ENCODE peak calls at places on chromosome 14, in four cellular contexts. N is K562, Q is GM12878, S is A549. L is an unnamed sample.
A peak's percentile ranks its signal among the peaks of the same experiment; 100 is the strongest.

GRCh38 chr14:99534863-99535262 is 53.7 kb downstream of the CCNK start:
- DNase-seq in S (no peak), Q (no peak), N (no peak), L (no peak)

GRCh38 chr14:22614240-22614799 is 16.2 kb downstream of the ABHD4 start:
- DNase-seq in S (peak; percentile 94), Q (no peak), N (peak; percentile 18), L (peak; percentile 98)

GRCh38 chr14:73397810-73398209 is 60.5 kb downstream of the NUMB start:
- DNase-seq in S (no peak), Q (no peak), N (no peak), L (no peak)

GRCh38 chr14:99649219-99649618 is 4.3 kb downstream of the HHIPL1 start:
- DNase-seq in Q (no peak), N (no peak), S (no peak), L (peak; percentile 62)

GRCh38 chr14:89137514-89138163 is 279.4 kb downstream of the FOXN3 start:
- DNase-seq in N (peak; percentile 10), Q (no peak), S (peak; percentile 77), L (peak; percentile 94)

GRCh38 chr14:22489247-22489551 is 99.8 kb downstream of the DAD1 start:
- DNase-seq in S (no peak), Q (no peak), N (no peak), L (no peak)

GRCh38 chr14:22547309-22547947 is 41.6 kb downstream of the DAD1 start:
- DNase-seq in N (no peak), S (no peak), Q (no peak), L (no peak)

GRCh38 chr14:104967414-104968152 is 10.6 kb downstream of the AHNAK2 start:
- DNase-seq in N (no peak), Q (no peak), S (peak; percentile 36), L (no peak)

GRCh38 chr14:64704145-64704742 is at the start of gene PLEKHG3:
- DNase-seq in S (peak; percentile 79), N (peak; percentile 17), Q (no peak), L (peak; percentile 69)
- TF ChIP-seq ELK1 in S (no peak), N (no peak), Q (no peak), L (no peak)

GRCh38 chr14:92494512-92494911 is 19.1 kb upstream of the RIN3 start:
- DNase-seq in N (no peak), Q (peak; percentile 39), S (no peak), L (no peak)
- TF ChIP-seq BHLHE40 in N (no peak), Q (no peak), S (no peak), L (no peak)

GRCh38 chr14:102524026-102524450 is 14.5 kb upstream of the ANKRD9 start:
- DNase-seq in S (no peak), N (no peak), Q (no peak), L (no peak)
- TF ChIP-seq ELK1 in S (no peak), N (no peak), Q (no peak), L (no peak)

DNA sequence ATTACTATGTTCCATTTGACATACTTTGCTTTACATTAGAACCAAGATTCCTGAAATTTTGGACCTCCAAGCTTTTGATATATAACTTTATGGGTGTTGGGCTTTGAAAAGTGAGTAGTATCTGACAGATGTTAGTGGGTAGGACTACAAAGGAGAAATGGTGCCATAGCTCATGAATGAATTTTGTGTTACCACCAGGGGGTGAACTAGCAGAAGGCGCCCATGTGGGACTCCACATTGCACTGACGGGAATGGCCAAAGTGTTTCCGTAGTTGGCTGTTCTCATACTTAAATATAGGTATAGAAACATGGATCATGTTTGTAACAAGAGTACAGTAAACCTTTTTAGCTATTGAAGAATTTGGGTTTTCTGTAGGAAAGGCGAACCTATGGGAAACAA is 337.5 kb downstream of the FLRT2 start:
- DNase-seq in S (peak; percentile 17), Q (no peak), N (no peak), L (no peak)
- TF ChIP-seq BHLHE40 in S (no peak), Q (no peak), N (no peak), L (no peak)

DNA sequence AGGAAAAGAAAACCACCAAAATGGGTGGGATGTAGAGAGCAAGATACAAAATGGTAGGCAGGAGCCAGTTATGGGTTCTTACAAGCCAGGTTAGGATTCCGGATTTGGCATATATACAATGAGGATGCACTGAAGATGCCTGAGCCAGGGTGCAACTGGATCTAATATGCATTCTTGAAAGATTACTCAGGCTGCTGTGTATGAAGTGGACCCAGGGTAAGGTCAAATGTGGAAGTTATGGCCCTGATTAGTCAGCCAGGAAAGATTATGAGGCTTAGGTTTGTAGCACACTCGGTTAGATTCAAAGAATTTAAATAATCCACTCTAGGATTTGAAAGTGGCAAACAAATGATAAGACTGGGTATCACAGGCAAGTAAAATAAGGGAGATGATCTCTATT is 1750.7 kb upstream of the FLRT2 start:
- DNase-seq in S (no peak), N (no peak), Q (no peak), L (peak; percentile 78)
- TF ChIP-seq ELK1 in S (no peak), N (no peak), Q (no peak), L (no peak)